ENCODE peak calls at places on chromosomes 1 and 21, in eight cellular contexts. One of them, this sample, is unnamed.

GRCh38 chr1:115337633-115338456 is at the start of gene NGF:
- DNase-seq in transverse colon: no peak
- DNase-seq in GM06990: peak; percentile 1
- DNase-seq in glutamatergic neuron: peak; percentile 70
- DNase-seq in CD4-positive, alpha-beta T cell: no peak
- DNase-seq in fibroblast of the aortic adventitia: peak; percentile 74
- DNase-seq in AG04450: peak; percentile 32
- DNase-seq in foreskin fibroblast: peak; percentile 79
- DNase-seq in this sample: peak; percentile 45

GRCh38 chr1:243286409-243287127 is 30.7 kb downstream of the SDCCAG8 start:
- DNase-seq in transverse colon: no peak
- DNase-seq in GM06990: no peak
- DNase-seq in glutamatergic neuron: no peak
- DNase-seq in CD4-positive, alpha-beta T cell: no peak
- DNase-seq in fibroblast of the aortic adventitia: peak; percentile 58
- DNase-seq in AG04450: no peak
- DNase-seq in foreskin fibroblast: peak; percentile 78
- DNase-seq in this sample: no peak

GRCh38 chr21:41622831-41623548 is 115.0 kb upstream of the TMPRSS2 start:
- DNase-seq in transverse colon: no peak
- DNase-seq in GM06990: no peak
- DNase-seq in glutamatergic neuron: no peak
- DNase-seq in CD4-positive, alpha-beta T cell: no peak
- DNase-seq in fibroblast of the aortic adventitia: no peak
- DNase-seq in AG04450: no peak
- DNase-seq in foreskin fibroblast: no peak
- DNase-seq in this sample: no peak

GRCh38 chr21:45011911-45012660 is 62.3 kb upstream of the ADARB1 start:
- DNase-seq in transverse colon: peak; percentile 19
- DNase-seq in GM06990: no peak
- DNase-seq in glutamatergic neuron: peak; percentile 34
- DNase-seq in CD4-positive, alpha-beta T cell: no peak
- DNase-seq in fibroblast of the aortic adventitia: peak; percentile 82
- DNase-seq in AG04450: peak; percentile 79
- DNase-seq in foreskin fibroblast: peak; percentile 95
- DNase-seq in this sample: peak; percentile 53

GRCh38 chr1:119093721-119094120 is 46.7 kb downstream of the WARS2 start:
- DNase-seq in transverse colon: no peak
- DNase-seq in GM06990: no peak
- DNase-seq in glutamatergic neuron: no peak
- DNase-seq in CD4-positive, alpha-beta T cell: no peak
- DNase-seq in fibroblast of the aortic adventitia: peak; percentile 20
- DNase-seq in AG04450: no peak
- DNase-seq in foreskin fibroblast: no peak
- DNase-seq in this sample: no peak

GRCh38 chr1:162179121-162179520 is 109.6 kb downstream of the NOS1AP start:
- DNase-seq in transverse colon: no peak
- DNase-seq in GM06990: no peak
- DNase-seq in glutamatergic neuron: no peak
- DNase-seq in CD4-positive, alpha-beta T cell: no peak
- DNase-seq in fibroblast of the aortic adventitia: no peak
- DNase-seq in AG04450: no peak
- DNase-seq in foreskin fibroblast: no peak
- DNase-seq in this sample: no peak

GRCh38 chr21:16241500-16241963 is 511.8 kb downstream of the USP25 start:
- DNase-seq in transverse colon: no peak
- DNase-seq in GM06990: no peak
- DNase-seq in glutamatergic neuron: no peak
- DNase-seq in CD4-positive, alpha-beta T cell: no peak
- DNase-seq in fibroblast of the aortic adventitia: peak; percentile 71
- DNase-seq in AG04450: no peak
- DNase-seq in foreskin fibroblast: no peak
- DNase-seq in this sample: no peak

GRCh38 chr21:29340228-29340627 is 41.5 kb downstream of the BACH1 start:
- DNase-seq in transverse colon: no peak
- DNase-seq in GM06990: no peak
- DNase-seq in glutamatergic neuron: no peak
- DNase-seq in CD4-positive, alpha-beta T cell: no peak
- DNase-seq in fibroblast of the aortic adventitia: no peak
- DNase-seq in AG04450: no peak
- DNase-seq in foreskin fibroblast: peak; percentile 31
- DNase-seq in this sample: no peak

GRCh38 chr1:56525463-56526155 is 53.8 kb downstream of the PLPP3 start:
- DNase-seq in transverse colon: peak; percentile 27
- DNase-seq in GM06990: peak; percentile 75
- DNase-seq in glutamatergic neuron: no peak
- DNase-seq in CD4-positive, alpha-beta T cell: no peak
- DNase-seq in fibroblast of the aortic adventitia: no peak
- DNase-seq in AG04450: no peak
- DNase-seq in foreskin fibroblast: peak; percentile 66
- DNase-seq in this sample: no peak

GRCh38 chr21:26982767-26983166 is 15.9 kb upstream of the ADAMTS5 start:
- DNase-seq in transverse colon: no peak
- DNase-seq in GM06990: no peak
- DNase-seq in glutamatergic neuron: no peak
- DNase-seq in CD4-positive, alpha-beta T cell: no peak
- DNase-seq in fibroblast of the aortic adventitia: peak; percentile 51
- DNase-seq in AG04450: no peak
- DNase-seq in foreskin fibroblast: peak; percentile 82
- DNase-seq in this sample: no peak

GRCh38 chr1:40847023-40847740 is 15.0 kb downstream of the CITED4 start:
- DNase-seq in transverse colon: no peak
- DNase-seq in GM06990: no peak
- DNase-seq in glutamatergic neuron: no peak
- DNase-seq in CD4-positive, alpha-beta T cell: no peak
- DNase-seq in fibroblast of the aortic adventitia: no peak
- DNase-seq in AG04450: no peak
- DNase-seq in foreskin fibroblast: peak; percentile 52
- DNase-seq in this sample: no peak

GRCh38 chr1:40845895-40846294 is 16.3 kb downstream of the CITED4 start:
- DNase-seq in transverse colon: no peak
- DNase-seq in GM06990: no peak
- DNase-seq in glutamatergic neuron: no peak
- DNase-seq in CD4-positive, alpha-beta T cell: no peak
- DNase-seq in fibroblast of the aortic adventitia: no peak
- DNase-seq in AG04450: no peak
- DNase-seq in foreskin fibroblast: no peak
- DNase-seq in this sample: no peak

GRCh38 chr1:40849801-40850592 is 12.2 kb downstream of the CITED4 start:
- DNase-seq in transverse colon: peak; percentile 74
- DNase-seq in GM06990: peak; percentile 51
- DNase-seq in glutamatergic neuron: peak; percentile 85
- DNase-seq in CD4-positive, alpha-beta T cell: peak; percentile 71
- DNase-seq in fibroblast of the aortic adventitia: peak; percentile 64
- DNase-seq in AG04450: peak; percentile 16
- DNase-seq in foreskin fibroblast: peak; percentile 79
- DNase-seq in this sample: peak; percentile 63

GRCh38 chr1:40851643-40852042 is 10.5 kb downstream of the CITED4 start:
- DNase-seq in transverse colon: no peak
- DNase-seq in GM06990: no peak
- DNase-seq in glutamatergic neuron: no peak
- DNase-seq in CD4-positive, alpha-beta T cell: no peak
- DNase-seq in fibroblast of the aortic adventitia: no peak
- DNase-seq in AG04450: no peak
- DNase-seq in foreskin fibroblast: no peak
- DNase-seq in this sample: no peak

DNA sequence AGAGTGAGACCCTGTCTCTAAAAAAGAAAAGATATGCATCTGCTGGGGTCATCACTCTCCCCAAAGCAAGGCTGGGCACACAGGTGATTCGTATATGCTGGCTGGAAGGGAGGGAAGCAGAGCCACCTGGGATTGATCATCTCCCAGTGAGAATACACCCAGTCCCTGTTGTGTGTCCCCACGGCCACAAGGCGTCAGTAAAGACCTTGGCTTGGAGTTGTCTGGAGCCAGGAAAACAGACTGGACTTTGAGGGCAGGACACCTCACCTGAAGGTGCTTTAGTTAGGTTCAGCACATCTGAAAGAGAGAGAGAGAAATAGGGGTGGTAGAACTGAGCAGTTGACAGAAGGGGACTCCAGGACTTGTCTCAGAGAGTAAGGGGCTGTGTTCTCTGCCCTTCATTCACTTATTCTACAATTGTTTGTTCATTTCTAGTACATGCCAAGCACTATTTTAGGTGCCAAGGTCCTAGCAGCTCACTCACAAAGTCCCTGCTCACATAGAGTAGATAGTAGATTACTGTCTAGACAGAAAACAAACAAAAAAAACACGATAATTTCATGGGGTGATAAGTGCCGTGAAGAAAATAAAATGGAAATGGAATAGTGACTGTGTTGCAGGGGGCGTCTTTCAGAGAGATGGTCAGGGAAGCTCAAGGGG is 13.5 kb downstream of the CITED4 start:
- DNase-seq in transverse colon: peak; percentile 74
- DNase-seq in GM06990: no peak
- DNase-seq in glutamatergic neuron: peak; percentile 68
- DNase-seq in CD4-positive, alpha-beta T cell: no peak
- DNase-seq in fibroblast of the aortic adventitia: peak; percentile 73
- DNase-seq in AG04450: no peak
- DNase-seq in foreskin fibroblast: peak; percentile 89
- DNase-seq in this sample: peak; percentile 56
- TF ChIP-seq CTCF in transverse colon: peak; percentile 90
- TF ChIP-seq CTCF in GM06990: peak; percentile 85
- TF ChIP-seq CTCF in glutamatergic neuron: peak; percentile 77
- TF ChIP-seq CTCF in CD4-positive, alpha-beta T cell: no peak
- TF ChIP-seq CTCF in fibroblast of the aortic adventitia: peak; percentile 98
- TF ChIP-seq CTCF in AG04450: peak; percentile 98
- TF ChIP-seq CTCF in foreskin fibroblast: peak; percentile 94
- TF ChIP-seq CTCF in this sample: peak; percentile 87

GRCh38 chr1:20329793-20330542 is 39.3 kb downstream of the VWA5B1 start:
- DNase-seq in transverse colon: no peak
- DNase-seq in GM06990: no peak
- DNase-seq in glutamatergic neuron: no peak
- DNase-seq in CD4-positive, alpha-beta T cell: no peak
- DNase-seq in fibroblast of the aortic adventitia: no peak
- DNase-seq in AG04450: no peak
- DNase-seq in foreskin fibroblast: no peak
- DNase-seq in this sample: no peak
- TF ChIP-seq CTCF in transverse colon: no peak
- TF ChIP-seq CTCF in GM06990: peak; percentile 26
- TF ChIP-seq CTCF in glutamatergic neuron: no peak
- TF ChIP-seq CTCF in CD4-positive, alpha-beta T cell: no peak
- TF ChIP-seq CTCF in fibroblast of the aortic adventitia: peak; percentile 19
- TF ChIP-seq CTCF in AG04450: peak; percentile 14
- TF ChIP-seq CTCF in foreskin fibroblast: peak; percentile 16
- TF ChIP-seq CTCF in this sample: no peak

DNA sequence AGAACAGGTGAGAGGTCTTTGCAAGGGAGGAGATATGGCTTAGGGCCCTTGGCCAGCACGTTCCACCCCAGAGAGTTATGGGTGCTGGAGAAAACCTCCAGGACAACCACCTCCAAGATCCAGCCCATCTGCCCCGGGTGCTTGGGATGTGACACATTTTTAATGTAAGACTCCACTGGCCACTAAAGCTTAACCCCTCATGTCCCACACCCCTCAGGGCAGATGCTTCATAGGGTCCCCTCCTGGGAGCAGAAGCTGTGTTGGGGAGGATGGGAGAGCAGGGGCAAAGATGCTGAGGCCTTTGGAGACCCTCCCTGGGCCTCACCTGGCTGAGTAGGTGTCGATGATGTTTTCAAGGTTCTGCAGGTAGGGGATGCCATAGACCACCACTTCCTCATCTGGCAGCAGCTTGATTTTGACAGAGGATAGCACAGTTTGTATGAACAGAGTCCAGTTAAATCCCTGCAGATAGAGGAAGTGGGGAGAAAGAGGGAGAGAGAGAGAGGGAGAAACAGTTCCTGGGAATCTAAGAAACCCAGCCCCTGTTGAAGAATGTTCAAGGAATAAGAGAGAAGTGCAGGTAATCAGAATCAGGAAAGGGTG is 11.9 kb downstream of the PRXL2B start:
- DNase-seq in transverse colon: no peak
- DNase-seq in GM06990: no peak
- DNase-seq in glutamatergic neuron: no peak
- DNase-seq in CD4-positive, alpha-beta T cell: no peak
- DNase-seq in fibroblast of the aortic adventitia: no peak
- DNase-seq in AG04450: no peak
- DNase-seq in foreskin fibroblast: no peak
- DNase-seq in this sample: no peak
- TF ChIP-seq CTCF in transverse colon: no peak
- TF ChIP-seq CTCF in GM06990: peak; percentile 15
- TF ChIP-seq CTCF in glutamatergic neuron: no peak
- TF ChIP-seq CTCF in CD4-positive, alpha-beta T cell: no peak
- TF ChIP-seq CTCF in fibroblast of the aortic adventitia: no peak
- TF ChIP-seq CTCF in AG04450: no peak
- TF ChIP-seq CTCF in foreskin fibroblast: no peak
- TF ChIP-seq CTCF in this sample: no peak

GRCh38 chr1:209611771-209612570 is 28.5 kb downstream of the CAMK1G start:
- DNase-seq in transverse colon: no peak
- DNase-seq in GM06990: no peak
- DNase-seq in glutamatergic neuron: no peak
- DNase-seq in CD4-positive, alpha-beta T cell: no peak
- DNase-seq in fibroblast of the aortic adventitia: no peak
- DNase-seq in AG04450: no peak
- DNase-seq in foreskin fibroblast: no peak
- DNase-seq in this sample: no peak
- TF ChIP-seq CTCF in transverse colon: no peak
- TF ChIP-seq CTCF in GM06990: peak; percentile 13
- TF ChIP-seq CTCF in glutamatergic neuron: peak; percentile 13
- TF ChIP-seq CTCF in CD4-positive, alpha-beta T cell: no peak
- TF ChIP-seq CTCF in fibroblast of the aortic adventitia: no peak
- TF ChIP-seq CTCF in AG04450: no peak
- TF ChIP-seq CTCF in foreskin fibroblast: no peak
- TF ChIP-seq CTCF in this sample: no peak

GRCh38 chr1:204984499-204984898 is 58.5 kb upstream of the CNTN2 start:
- DNase-seq in transverse colon: no peak
- DNase-seq in GM06990: no peak
- DNase-seq in glutamatergic neuron: no peak
- DNase-seq in CD4-positive, alpha-beta T cell: no peak
- DNase-seq in fibroblast of the aortic adventitia: no peak
- DNase-seq in AG04450: no peak
- DNase-seq in foreskin fibroblast: no peak
- DNase-seq in this sample: no peak

GRCh38 chr1:204979891-204980649 is 62.9 kb upstream of the CNTN2 start:
- DNase-seq in transverse colon: no peak
- DNase-seq in GM06990: no peak
- DNase-seq in glutamatergic neuron: no peak
- DNase-seq in CD4-positive, alpha-beta T cell: no peak
- DNase-seq in fibroblast of the aortic adventitia: no peak
- DNase-seq in AG04450: no peak
- DNase-seq in foreskin fibroblast: no peak
- DNase-seq in this sample: no peak

GRCh38 chr1:204980870-204981405 is 62.1 kb upstream of the CNTN2 start:
- DNase-seq in transverse colon: no peak
- DNase-seq in GM06990: no peak
- DNase-seq in glutamatergic neuron: no peak
- DNase-seq in CD4-positive, alpha-beta T cell: no peak
- DNase-seq in fibroblast of the aortic adventitia: no peak
- DNase-seq in AG04450: no peak
- DNase-seq in foreskin fibroblast: no peak
- DNase-seq in this sample: no peak

GRCh38 chr1:204983881-204984280 is 59.1 kb upstream of the CNTN2 start:
- DNase-seq in transverse colon: no peak
- DNase-seq in GM06990: no peak
- DNase-seq in glutamatergic neuron: no peak
- DNase-seq in CD4-positive, alpha-beta T cell: no peak
- DNase-seq in fibroblast of the aortic adventitia: no peak
- DNase-seq in AG04450: no peak
- DNase-seq in foreskin fibroblast: no peak
- DNase-seq in this sample: no peak

GRCh38 chr1:204983121-204983520 is 59.9 kb upstream of the CNTN2 start:
- DNase-seq in transverse colon: no peak
- DNase-seq in GM06990: no peak
- DNase-seq in glutamatergic neuron: no peak
- DNase-seq in CD4-positive, alpha-beta T cell: no peak
- DNase-seq in fibroblast of the aortic adventitia: no peak
- DNase-seq in AG04450: no peak
- DNase-seq in foreskin fibroblast: no peak
- DNase-seq in this sample: no peak
- TF ChIP-seq CTCF in transverse colon: no peak
- TF ChIP-seq CTCF in GM06990: no peak
- TF ChIP-seq CTCF in glutamatergic neuron: no peak
- TF ChIP-seq CTCF in CD4-positive, alpha-beta T cell: no peak
- TF ChIP-seq CTCF in fibroblast of the aortic adventitia: no peak
- TF ChIP-seq CTCF in AG04450: no peak
- TF ChIP-seq CTCF in foreskin fibroblast: no peak
- TF ChIP-seq CTCF in this sample: no peak